ENCODE peak calls at places on chromosome 18, in seven cellular contexts. One of them, this sample, is unnamed.

GRCh38 chr18:57447154-57447621 is 12.0 kb downstream of the ONECUT2 start:
- DNase-seq in fibroblast of mammary gland: peak
- DNase-seq in stomach: no peak
- DNase-seq in IMR-90: peak
- DNase-seq in upper lobe of right lung: no peak
- DNase-seq in SK-N-SH: no peak
- DNase-seq in keratinocyte: no peak
- DNase-seq in this sample: no peak

GRCh38 chr18:37476611-37477295 is 88.8 kb downstream of the CELF4 start:
- DNase-seq in keratinocyte: no peak
- DNase-seq in upper lobe of right lung: no peak
- DNase-seq in stomach: no peak
- DNase-seq in IMR-90: no peak
- DNase-seq in SK-N-SH: no peak
- DNase-seq in fibroblast of mammary gland: no peak
- DNase-seq in this sample: no peak

GRCh38 chr18:76453057-76453561 is 41.9 kb downstream of the ZNF516 start:
- DNase-seq in fibroblast of mammary gland: no peak
- DNase-seq in stomach: no peak
- DNase-seq in upper lobe of right lung: no peak
- DNase-seq in SK-N-SH: no peak
- DNase-seq in keratinocyte: no peak
- DNase-seq in IMR-90: no peak
- DNase-seq in this sample: no peak

GRCh38 chr18:48294894-48295585 is 114.1 kb downstream of the ZBTB7C start:
- DNase-seq in stomach: no peak
- DNase-seq in upper lobe of right lung: peak
- DNase-seq in SK-N-SH: peak
- DNase-seq in fibroblast of mammary gland: no peak
- DNase-seq in keratinocyte: no peak
- DNase-seq in IMR-90: no peak
- DNase-seq in this sample: no peak

GRCh38 chr18:45250479-45250878 is 364.8 kb upstream of the SLC14A2 start:
- DNase-seq in fibroblast of mammary gland: no peak
- DNase-seq in upper lobe of right lung: no peak
- DNase-seq in SK-N-SH: no peak
- DNase-seq in stomach: no peak
- DNase-seq in keratinocyte: no peak
- DNase-seq in IMR-90: no peak
- DNase-seq in this sample: no peak

GRCh38 chr18:11976882-11977281 is 4.4 kb upstream of the IMPA2 start:
- DNase-seq in stomach: no peak
- DNase-seq in upper lobe of right lung: no peak
- DNase-seq in SK-N-SH: no peak
- DNase-seq in IMR-90: peak
- DNase-seq in keratinocyte: no peak
- DNase-seq in fibroblast of mammary gland: peak
- DNase-seq in this sample: no peak

GRCh38 chr18:48902856-48903601 is 47.7 kb downstream of the SMAD7 start:
- DNase-seq in stomach: no peak
- DNase-seq in SK-N-SH: no peak
- DNase-seq in keratinocyte: no peak
- DNase-seq in upper lobe of right lung: no peak
- DNase-seq in fibroblast of mammary gland: peak
- DNase-seq in IMR-90: peak
- DNase-seq in this sample: no peak

GRCh38 chr18:49368876-49369440 is 91.5 kb downstream of the DYM start:
- DNase-seq in stomach: peak
- DNase-seq in fibroblast of mammary gland: no peak
- DNase-seq in keratinocyte: no peak
- DNase-seq in SK-N-SH: no peak
- DNase-seq in upper lobe of right lung: peak
- DNase-seq in IMR-90: no peak
- DNase-seq in this sample: no peak

GRCh38 chr18:32548688-32549087 is 78.0 kb upstream of the GAREM1 start:
- DNase-seq in stomach: no peak
- DNase-seq in SK-N-SH: no peak
- DNase-seq in fibroblast of mammary gland: no peak
- DNase-seq in IMR-90: no peak
- DNase-seq in keratinocyte: no peak
- DNase-seq in upper lobe of right lung: no peak
- DNase-seq in this sample: no peak

GRCh38 chr18:59311631-59312030 is 6.8 kb downstream of the CPLX4 start:
- DNase-seq in fibroblast of mammary gland: peak
- DNase-seq in keratinocyte: no peak
- DNase-seq in IMR-90: peak
- DNase-seq in SK-N-SH: no peak
- DNase-seq in upper lobe of right lung: no peak
- DNase-seq in stomach: no peak
- DNase-seq in this sample: no peak

GRCh38 chr18:76425299-76426101 is 69.5 kb downstream of the ZNF516 start:
- DNase-seq in stomach: no peak
- DNase-seq in upper lobe of right lung: no peak
- DNase-seq in fibroblast of mammary gland: peak
- DNase-seq in SK-N-SH: no peak
- DNase-seq in keratinocyte: no peak
- DNase-seq in IMR-90: peak
- DNase-seq in this sample: no peak

GRCh38 chr18:68769423-68769822 is 28.5 kb upstream of the CCDC102B start:
- DNase-seq in upper lobe of right lung: no peak
- DNase-seq in SK-N-SH: no peak
- DNase-seq in fibroblast of mammary gland: peak
- DNase-seq in IMR-90: no peak
- DNase-seq in keratinocyte: no peak
- DNase-seq in stomach: no peak
- DNase-seq in this sample: no peak

GRCh38 chr18:53756607-53756972 is 467.9 kb downstream of the MBD2 start:
- DNase-seq in fibroblast of mammary gland: no peak
- DNase-seq in IMR-90: no peak
- DNase-seq in keratinocyte: no peak
- DNase-seq in stomach: no peak
- DNase-seq in upper lobe of right lung: no peak
- DNase-seq in SK-N-SH: no peak
- DNase-seq in this sample: no peak

GRCh38 chr18:58490238-58490637 is 138.7 kb downstream of the ALPK2 start:
- DNase-seq in keratinocyte: no peak
- DNase-seq in IMR-90: no peak
- DNase-seq in stomach: no peak
- DNase-seq in SK-N-SH: no peak
- DNase-seq in upper lobe of right lung: no peak
- DNase-seq in fibroblast of mammary gland: no peak
- DNase-seq in this sample: no peak

GRCh38 chr18:8176105-8176504 is 433.1 kb upstream of the RAB12 start:
- DNase-seq in upper lobe of right lung: no peak
- DNase-seq in SK-N-SH: no peak
- DNase-seq in keratinocyte: no peak
- DNase-seq in IMR-90: peak
- DNase-seq in stomach: no peak
- DNase-seq in fibroblast of mammary gland: no peak
- DNase-seq in this sample: no peak

GRCh38 chr18:2912357-2913299 is 65.8 kb downstream of the EMILIN2 start:
- DNase-seq in keratinocyte: no peak
- DNase-seq in upper lobe of right lung: no peak
- DNase-seq in fibroblast of mammary gland: no peak
- DNase-seq in IMR-90: no peak
- DNase-seq in stomach: no peak
- DNase-seq in SK-N-SH: no peak
- DNase-seq in this sample: no peak

GRCh38 chr18:8162797-8163196 is 446.4 kb upstream of the RAB12 start:
- DNase-seq in IMR-90: no peak
- DNase-seq in upper lobe of right lung: no peak
- DNase-seq in fibroblast of mammary gland: no peak
- DNase-seq in keratinocyte: no peak
- DNase-seq in stomach: no peak
- DNase-seq in SK-N-SH: no peak
- DNase-seq in this sample: no peak

DNA sequence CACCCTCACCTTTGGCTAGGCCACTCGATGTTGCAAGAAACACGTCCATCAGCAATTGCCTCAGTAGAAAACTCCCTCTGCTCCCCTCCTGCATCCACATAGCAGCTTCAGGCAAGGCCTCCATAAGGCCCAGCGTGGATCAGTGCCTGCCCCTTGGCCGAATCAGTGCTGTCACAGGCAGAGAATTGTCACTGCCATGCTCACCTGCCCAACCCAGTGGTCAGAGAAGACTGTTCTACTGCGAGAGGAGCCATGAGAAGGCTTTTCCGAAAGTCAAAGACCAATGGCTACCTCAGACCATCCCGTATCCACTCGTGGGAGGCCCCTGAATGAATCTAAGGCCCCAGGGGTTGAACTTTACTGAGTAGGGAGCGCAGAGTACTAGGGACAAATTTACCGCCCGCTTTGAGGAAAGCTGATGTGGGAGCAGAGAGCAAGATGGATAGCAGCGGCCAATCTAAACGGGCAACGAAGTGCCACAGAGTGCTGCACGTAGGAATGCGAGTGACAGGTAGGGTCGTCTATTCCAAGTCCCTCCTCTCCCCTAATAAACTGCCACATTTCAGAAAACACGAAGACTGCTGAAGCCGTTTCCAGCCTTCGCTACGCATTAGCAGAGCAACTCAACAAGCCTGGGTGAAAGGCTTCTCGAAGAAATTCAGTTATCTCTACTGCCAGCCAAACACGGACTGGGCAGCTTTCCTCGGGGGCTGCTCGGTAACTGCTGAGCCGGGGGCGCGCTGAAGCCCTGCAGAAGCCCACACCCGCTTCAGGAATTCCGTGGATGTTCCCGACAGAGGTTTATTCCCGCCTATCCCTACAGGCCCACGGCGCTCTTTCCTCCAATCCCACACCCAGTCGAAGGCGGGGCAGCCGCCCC is 970 bp upstream of the RALBP1 start:
- DNase-seq in stomach: no peak
- DNase-seq in upper lobe of right lung: no peak
- DNase-seq in IMR-90: peak
- DNase-seq in SK-N-SH: peak
- DNase-seq in fibroblast of mammary gland: peak
- DNase-seq in keratinocyte: no peak
- DNase-seq in this sample: no peak
- TF ChIP-seq CTCF in stomach: no peak
- TF ChIP-seq CTCF in upper lobe of right lung: no peak
- TF ChIP-seq CTCF in IMR-90: no peak
- TF ChIP-seq CTCF in SK-N-SH: no peak
- TF ChIP-seq CTCF in fibroblast of mammary gland: no peak
- TF ChIP-seq CTCF in keratinocyte: no peak
- TF ChIP-seq CTCF in this sample: no peak

DNA sequence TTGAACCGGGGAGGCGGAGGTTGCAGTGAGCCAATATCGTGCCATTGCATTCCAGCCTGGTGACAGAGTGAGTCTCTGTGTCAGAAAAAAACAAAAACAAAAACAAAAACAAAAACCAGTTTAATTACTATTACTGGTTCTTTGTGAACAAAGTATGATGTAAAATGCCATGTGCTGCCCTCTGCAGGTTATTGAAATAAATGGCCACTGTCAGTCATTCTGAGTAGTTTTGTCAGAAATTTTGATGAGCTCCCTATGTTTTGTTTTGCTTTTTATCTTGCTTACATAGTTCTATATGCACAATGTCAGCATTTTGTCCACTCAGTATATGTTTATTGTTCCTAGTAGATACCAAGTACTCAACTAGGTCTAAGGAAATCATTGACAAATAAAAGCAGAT is 423.6 kb upstream of the CHST9 start:
- DNase-seq in SK-N-SH: no peak
- DNase-seq in upper lobe of right lung: no peak
- DNase-seq in IMR-90: no peak
- DNase-seq in stomach: no peak
- DNase-seq in fibroblast of mammary gland: peak
- DNase-seq in keratinocyte: no peak
- DNase-seq in this sample: no peak
- TF ChIP-seq CTCF in SK-N-SH: peak
- TF ChIP-seq CTCF in upper lobe of right lung: peak
- TF ChIP-seq CTCF in IMR-90: peak
- TF ChIP-seq CTCF in stomach: no peak
- TF ChIP-seq CTCF in fibroblast of mammary gland: peak
- TF ChIP-seq CTCF in keratinocyte: no peak
- TF ChIP-seq CTCF in this sample: peak

GRCh38 chr18:46531472-46531871 is 125.5 kb downstream of the LOXHD1 start:
- DNase-seq in SK-N-SH: no peak
- DNase-seq in stomach: no peak
- DNase-seq in fibroblast of mammary gland: no peak
- DNase-seq in upper lobe of right lung: no peak
- DNase-seq in keratinocyte: no peak
- DNase-seq in IMR-90: no peak
- DNase-seq in this sample: no peak

DNA sequence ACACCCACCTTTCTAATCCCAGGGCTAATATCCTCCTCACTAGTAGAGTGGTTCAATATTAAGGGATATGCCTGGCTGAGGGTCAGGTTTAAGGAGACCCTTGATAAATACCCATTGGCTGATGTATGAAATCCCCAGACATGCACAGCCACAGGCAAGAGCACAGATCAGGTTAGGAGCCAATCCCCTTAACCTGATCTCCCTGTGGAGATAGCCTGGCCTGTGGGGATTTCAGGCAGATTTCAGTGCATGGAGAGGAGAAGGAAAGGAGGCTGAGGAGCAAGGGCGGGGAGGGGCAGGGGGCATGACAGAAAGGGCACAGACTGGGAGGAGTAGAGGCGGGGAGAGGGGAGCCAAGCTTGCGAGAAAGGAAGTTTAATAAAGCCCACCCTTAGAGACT is 129.0 kb downstream of the LOXHD1 start:
- DNase-seq in upper lobe of right lung: no peak
- DNase-seq in fibroblast of mammary gland: no peak
- DNase-seq in keratinocyte: no peak
- DNase-seq in IMR-90: no peak
- DNase-seq in SK-N-SH: no peak
- DNase-seq in stomach: no peak
- DNase-seq in this sample: no peak
- TF ChIP-seq CTCF in upper lobe of right lung: no peak
- TF ChIP-seq CTCF in fibroblast of mammary gland: no peak
- TF ChIP-seq CTCF in keratinocyte: no peak
- TF ChIP-seq CTCF in IMR-90: no peak
- TF ChIP-seq CTCF in SK-N-SH: no peak
- TF ChIP-seq CTCF in stomach: no peak
- TF ChIP-seq CTCF in this sample: no peak

DNA sequence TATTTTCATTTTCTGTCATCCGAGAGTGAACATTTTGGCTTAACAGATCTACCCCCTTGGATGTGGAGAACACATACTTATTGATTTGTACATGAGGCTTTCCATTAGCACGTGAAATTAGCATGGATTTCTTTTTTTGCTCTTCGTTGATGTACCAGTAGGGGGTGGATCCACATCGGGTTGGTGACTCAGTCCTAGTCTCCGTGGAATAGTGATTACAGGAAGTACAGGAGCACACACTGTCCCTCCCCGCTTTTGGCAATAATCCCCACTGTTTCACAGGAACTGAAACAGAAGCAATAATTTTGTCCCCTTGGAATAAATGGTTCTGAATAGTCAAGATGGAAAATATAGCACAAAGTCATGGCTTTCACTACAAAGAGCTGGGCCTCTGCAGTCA is 229.0 kb downstream of the GALR1 start:
- DNase-seq in keratinocyte: no peak
- DNase-seq in IMR-90: no peak
- DNase-seq in stomach: no peak
- DNase-seq in SK-N-SH: peak
- DNase-seq in upper lobe of right lung: no peak
- DNase-seq in fibroblast of mammary gland: peak
- DNase-seq in this sample: no peak
- TF ChIP-seq CTCF in keratinocyte: no peak
- TF ChIP-seq CTCF in IMR-90: no peak
- TF ChIP-seq CTCF in stomach: no peak
- TF ChIP-seq CTCF in SK-N-SH: no peak
- TF ChIP-seq CTCF in upper lobe of right lung: peak
- TF ChIP-seq CTCF in fibroblast of mammary gland: peak
- TF ChIP-seq CTCF in this sample: no peak

This sample was measured in GM13977.